ENCODE peak calls at places on chromosomes 11 and 22, in eight cellular contexts. I, X, Q, N, Z, H, O and A are unnamed samples.

GRCh38 chr22:17596226-17596625 is 32.3 kb downstream of the ATP6V1E1 start:
- DNase-seq in I (no peak), X (no peak), Q (no peak), N (no peak), Z (no peak), H (no peak), O (no peak), A (no peak)

GRCh38 chr11:36657610-36658225 is 59.7 kb upstream of the RAG2 start:
- DNase-seq in I (no peak), X (peak), Q (no peak), N (no peak), Z (no peak), H (no peak), O (no peak), A (peak)

GRCh38 chr22:25774575-25775026 is 32.6 kb downstream of the MYO18B start:
- DNase-seq in I (peak), X (no peak), Q (no peak), N (no peak), Z (no peak), H (no peak), O (peak), A (no peak)

GRCh38 chr11:134449713-134450112 is 37.7 kb upstream of the B3GAT1 start:
- DNase-seq in I (no peak), X (no peak), Q (no peak), N (peak), Z (no peak), H (no peak), O (no peak), A (no peak)

GRCh38 chr11:35786918-35787557 is 124.5 kb downstream of the TRIM44 start:
- DNase-seq in I (peak), X (no peak), Q (no peak), N (no peak), Z (no peak), H (no peak), O (no peak), A (no peak)

GRCh38 chr22:33405194-33405593 is 347.0 kb upstream of the SYN3 start:
- DNase-seq in I (no peak), X (no peak), Q (no peak), N (no peak), Z (no peak), H (no peak), O (no peak), A (no peak)

GRCh38 chr11:124674168-124674517 is 439 bp downstream of the SPA17 start:
- DNase-seq in I (no peak), X (no peak), Q (no peak), N (no peak), Z (no peak), H (no peak), O (no peak), A (no peak)

GRCh38 chr11:2277933-2278523 is 7.6 kb upstream of the ASCL2 start:
- DNase-seq in I (no peak), X (no peak), Q (no peak), N (no peak), Z (no peak), H (no peak), O (no peak), A (no peak)

GRCh38 chr11:134046681-134047449 is 22.0 kb upstream of the JAM3 start:
- DNase-seq in I (no peak), X (no peak), Q (no peak), N (no peak), Z (no peak), H (no peak), O (no peak), A (no peak)